ENCODE peak calls at places on chromosome 1, in seven cellular contexts. T is kidney tubule cell; G is ELF-1; I is skeletal muscle cell; V is ovary; Z is globus pallidus; R is stimulated activated effector memory CD8-positive, alpha-beta T cell treated with anti-CD3 and anti-CD28 coated beads, Interleukin-12 subunit alpha, Interleukin-12 subunit beta, amount 100 ng/mL, for 72 hours. A is an unnamed sample.
A peak's percentile ranks its signal among the peaks of the same experiment; 100 is the strongest.

GRCh38 chr1:201406831-201407406 is 7.8 kb upstream of the LAD1 start:
- DNase-seq in T (peak; percentile 92), G (no peak), I (no peak), V (no peak), Z (no peak), R (no peak), A (no peak)

GRCh38 chr1:180150982-180151381 is 3.7 kb upstream of the QSOX1 start:
- DNase-seq in T (peak; percentile 24), G (no peak), I (no peak), V (no peak), Z (no peak), R (no peak), A (no peak)

GRCh38 chr1:243783714-243784113 is 66.3 kb downstream of the AKT3 start:
- DNase-seq in T (no peak), G (no peak), I (no peak), V (no peak), Z (no peak), R (no peak), A (no peak)

GRCh38 chr1:3402258-3403010 is 52.0 kb upstream of the ARHGEF16 start:
- DNase-seq in T (no peak), G (no peak), I (no peak), V (no peak), Z (no peak), R (no peak), A (no peak)

GRCh38 chr1:30903343-30904034 is 5.1 kb downstream of the SDC3 start:
- DNase-seq in T (no peak), G (no peak), I (no peak), V (no peak), Z (no peak), R (no peak), A (peak; percentile 56)

GRCh38 chr1:202034683-202035462 is 24.5 kb downstream of the ELF3 start:
- DNase-seq in T (peak; percentile 100), G (peak; percentile 83), I (peak; percentile 97), V (no peak), Z (no peak), R (no peak), A (peak; percentile 80)

GRCh38 chr1:156383023-156383422 is 14.0 kb downstream of the RHBG start:
- DNase-seq in T (peak; percentile 61), G (peak; percentile 84), I (no peak), V (peak; percentile 35), Z (peak; percentile 78), R (peak; percentile 74), A (no peak)

GRCh38 chr1:228150458-228151169 is 884 bp downstream of the GJC2 start:
- DNase-seq in T (peak; percentile 12), G (no peak), I (peak; percentile 76), V (peak; percentile 95), Z (peak; percentile 82), R (no peak), A (peak; percentile 95)

GRCh38 chr1:233505130-233505529 is 108.8 kb upstream of the KCNK1 start:
- DNase-seq in T (no peak), G (no peak), I (no peak), V (no peak), Z (no peak), R (no peak), A (no peak)

GRCh38 chr1:62384276-62385005 is 52.4 kb upstream of the USP1 start:
- DNase-seq in T (peak; percentile 82), G (no peak), I (peak; percentile 93), V (no peak), Z (peak; percentile 43), R (no peak), A (no peak)

GRCh38 chr1:160124709-160125478 is 9.3 kb downstream of the ATP1A2 start:
- DNase-seq in T (peak; percentile 99), G (peak; percentile 44), I (peak; percentile 80), V (no peak), Z (no peak), R (no peak), A (no peak)

GRCh38 chr1:225825606-225826005 is 15.7 kb downstream of the EPHX1 start:
- DNase-seq in T (no peak), G (no peak), I (no peak), V (no peak), Z (no peak), R (no peak), A (peak; percentile 56)

GRCh38 chr1:1567152-1567830 is 7.4 kb downstream of the SSU72 start:
- DNase-seq in T (no peak), G (no peak), I (no peak), V (no peak), Z (no peak), R (no peak), A (no peak)

GRCh38 chr1:27496604-27497155 is 6.7 kb upstream of the WASF2 start:
- DNase-seq in T (peak; percentile 23), G (peak; percentile 84), I (no peak), V (peak; percentile 57), Z (no peak), R (no peak), A (peak; percentile 67)

GRCh38 chr1:25487628-25488027 is 55.8 kb upstream of the LDLRAP1 start:
- DNase-seq in T (no peak), G (no peak), I (no peak), V (no peak), Z (no peak), R (no peak), A (no peak)

GRCh38 chr1:232207089-232207723 is 422.7 kb downstream of the SIPA1L2 start:
- DNase-seq in T (no peak), G (no peak), I (no peak), V (no peak), Z (no peak), R (no peak), A (no peak)